ENCODE peak calls at places on chromosomes 4 and X, in seven cellular contexts. One of them, this sample, is unnamed.

GRCh38 chr4:184329235-184330007 is 111.7 kb upstream of the ENPP6 start:
- DNase-seq in choroid plexus epithelial cell: no peak
- DNase-seq in AG09309: no peak
- DNase-seq in mammary epithelial cell: no peak
- DNase-seq in Panc1: no peak
- DNase-seq in bronchial epithelial cell: peak; percentile 54
- DNase-seq in fibroblast of pulmonary artery: peak; percentile 35
- DNase-seq in this sample: no peak

GRCh38 chr4:7018281-7018680 is 24.9 kb upstream of the TADA2B start:
- DNase-seq in mammary epithelial cell: no peak
- DNase-seq in Panc1: no peak
- DNase-seq in fibroblast of pulmonary artery: no peak
- DNase-seq in choroid plexus epithelial cell: no peak
- DNase-seq in bronchial epithelial cell: no peak
- DNase-seq in AG09309: no peak
- DNase-seq in this sample: no peak

GRCh38 chrX:152915541-152916241 is 17.8 kb downstream of the ZNF185 start:
- DNase-seq in choroid plexus epithelial cell: peak; percentile 82
- DNase-seq in Panc1: peak; percentile 39
- DNase-seq in mammary epithelial cell: peak; percentile 20
- DNase-seq in bronchial epithelial cell: peak; percentile 39
- DNase-seq in fibroblast of pulmonary artery: peak; percentile 33
- DNase-seq in AG09309: no peak
- DNase-seq in this sample: no peak

GRCh38 chr4:42568610-42569207 is 88.2 kb downstream of the ATP8A1 start:
- DNase-seq in fibroblast of pulmonary artery: peak; percentile 83
- DNase-seq in choroid plexus epithelial cell: peak; percentile 81
- DNase-seq in AG09309: peak; percentile 10
- DNase-seq in mammary epithelial cell: peak; percentile 34
- DNase-seq in bronchial epithelial cell: peak; percentile 66
- DNase-seq in Panc1: peak; percentile 17
- DNase-seq in this sample: peak; percentile 38

GRCh38 chrX:150365953-150366911 is 3.1 kb downstream of the MAMLD1 start:
- DNase-seq in fibroblast of pulmonary artery: peak; percentile 51
- DNase-seq in bronchial epithelial cell: no peak
- DNase-seq in choroid plexus epithelial cell: peak; percentile 48
- DNase-seq in Panc1: no peak
- DNase-seq in AG09309: no peak
- DNase-seq in mammary epithelial cell: peak; percentile 23
- DNase-seq in this sample: no peak

GRCh38 chrX:17922303-17922702 is 61.2 kb upstream of the RAI2 start:
- DNase-seq in bronchial epithelial cell: no peak
- DNase-seq in choroid plexus epithelial cell: no peak
- DNase-seq in mammary epithelial cell: no peak
- DNase-seq in fibroblast of pulmonary artery: no peak
- DNase-seq in Panc1: no peak
- DNase-seq in AG09309: no peak
- DNase-seq in this sample: no peak

GRCh38 chr4:10117424-10118354 is 1.1 kb upstream of the WDR1 start:
- DNase-seq in mammary epithelial cell: no peak
- DNase-seq in choroid plexus epithelial cell: peak; percentile 63
- DNase-seq in Panc1: no peak
- DNase-seq in fibroblast of pulmonary artery: peak; percentile 50
- DNase-seq in bronchial epithelial cell: no peak
- DNase-seq in AG09309: no peak
- DNase-seq in this sample: no peak

GRCh38 chr4:4995866-4996265 is 23.4 kb downstream of the CYTL1 start:
- DNase-seq in mammary epithelial cell: no peak
- DNase-seq in AG09309: no peak
- DNase-seq in Panc1: no peak
- DNase-seq in bronchial epithelial cell: no peak
- DNase-seq in choroid plexus epithelial cell: no peak
- DNase-seq in fibroblast of pulmonary artery: no peak
- DNase-seq in this sample: no peak

GRCh38 chrX:143988356-143988755 is 104.5 kb downstream of the UBE2NL start:
- DNase-seq in bronchial epithelial cell: no peak
- DNase-seq in choroid plexus epithelial cell: no peak
- DNase-seq in mammary epithelial cell: no peak
- DNase-seq in Panc1: no peak
- DNase-seq in AG09309: no peak
- DNase-seq in fibroblast of pulmonary artery: peak; percentile 0
- DNase-seq in this sample: no peak

GRCh38 chr4:7206856-7207567 is 14.7 kb downstream of the SORCS2 start:
- DNase-seq in fibroblast of pulmonary artery: peak; percentile 85
- DNase-seq in mammary epithelial cell: peak; percentile 78
- DNase-seq in AG09309: peak; percentile 55
- DNase-seq in choroid plexus epithelial cell: peak; percentile 88
- DNase-seq in Panc1: no peak
- DNase-seq in bronchial epithelial cell: peak; percentile 56
- DNase-seq in this sample: peak; percentile 78

GRCh38 chr4:47160095-47160494 is 128.7 kb downstream of the GABRB1 start:
- DNase-seq in choroid plexus epithelial cell: peak; percentile 44
- DNase-seq in AG09309: no peak
- DNase-seq in bronchial epithelial cell: no peak
- DNase-seq in Panc1: no peak
- DNase-seq in fibroblast of pulmonary artery: no peak
- DNase-seq in mammary epithelial cell: no peak
- DNase-seq in this sample: no peak

GRCh38 chr4:29549308-29549707 is 1170.9 kb upstream of the PCDH7 start:
- DNase-seq in bronchial epithelial cell: no peak
- DNase-seq in AG09309: peak; percentile 23
- DNase-seq in choroid plexus epithelial cell: no peak
- DNase-seq in Panc1: no peak
- DNase-seq in fibroblast of pulmonary artery: peak; percentile 31
- DNase-seq in mammary epithelial cell: no peak
- DNase-seq in this sample: no peak

GRCh38 chrX:8868906-8869305 is 67.7 kb upstream of the FAM9A start:
- DNase-seq in bronchial epithelial cell: peak; percentile 67
- DNase-seq in AG09309: no peak
- DNase-seq in fibroblast of pulmonary artery: peak; percentile 50
- DNase-seq in Panc1: no peak
- DNase-seq in choroid plexus epithelial cell: peak; percentile 56
- DNase-seq in mammary epithelial cell: peak; percentile 5
- DNase-seq in this sample: no peak

GRCh38 chr4:68576272-68577100 is at the start of gene UGT2B17:
- DNase-seq in choroid plexus epithelial cell: no peak
- DNase-seq in Panc1: no peak
- DNase-seq in mammary epithelial cell: no peak
- DNase-seq in AG09309: no peak
- DNase-seq in bronchial epithelial cell: no peak
- DNase-seq in fibroblast of pulmonary artery: no peak
- DNase-seq in this sample: no peak

GRCh38 chr4:68575081-68575480 is 1.0 kb downstream of the UGT2B17 start:
- DNase-seq in bronchial epithelial cell: no peak
- DNase-seq in Panc1: no peak
- DNase-seq in mammary epithelial cell: no peak
- DNase-seq in AG09309: no peak
- DNase-seq in fibroblast of pulmonary artery: no peak
- DNase-seq in choroid plexus epithelial cell: no peak
- DNase-seq in this sample: no peak

GRCh38 chr4:68582339-68582717 is 6.2 kb upstream of the UGT2B17 start:
- DNase-seq in AG09309: no peak
- DNase-seq in Panc1: no peak
- DNase-seq in bronchial epithelial cell: no peak
- DNase-seq in fibroblast of pulmonary artery: no peak
- DNase-seq in mammary epithelial cell: no peak
- DNase-seq in choroid plexus epithelial cell: no peak
- DNase-seq in this sample: no peak

GRCh38 chr4:68581382-68582338 is 5.5 kb upstream of the UGT2B17 start:
- DNase-seq in AG09309: no peak
- DNase-seq in choroid plexus epithelial cell: no peak
- DNase-seq in Panc1: no peak
- DNase-seq in fibroblast of pulmonary artery: no peak
- DNase-seq in mammary epithelial cell: peak; percentile 21
- DNase-seq in bronchial epithelial cell: peak; percentile 55
- DNase-seq in this sample: no peak

DNA sequence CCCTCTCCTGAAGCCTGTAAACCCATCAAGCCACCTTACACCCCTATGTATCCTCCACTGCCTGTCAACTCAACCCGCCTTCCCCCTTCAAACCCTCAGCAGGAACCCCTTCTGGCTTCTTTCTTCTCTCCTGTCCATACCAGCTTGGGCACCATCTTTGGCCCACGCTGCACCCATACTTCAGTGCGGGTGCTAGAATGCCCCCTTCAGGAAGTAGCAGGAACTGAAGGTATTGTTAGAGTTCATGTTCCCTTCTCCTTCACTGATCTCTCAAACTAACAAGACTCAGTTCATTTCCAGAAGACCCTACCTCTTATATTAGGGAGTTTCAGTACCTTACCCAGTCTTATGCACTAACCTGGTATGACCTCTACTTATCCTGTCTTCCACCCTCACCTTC is 1.5 kb upstream of the UGT2B17 start:
- DNase-seq in fibroblast of pulmonary artery: no peak
- DNase-seq in AG09309: no peak
- DNase-seq in Panc1: no peak
- DNase-seq in mammary epithelial cell: no peak
- DNase-seq in choroid plexus epithelial cell: no peak
- DNase-seq in bronchial epithelial cell: no peak
- DNase-seq in this sample: no peak
- TF ChIP-seq CTCF in fibroblast of pulmonary artery: no peak
- TF ChIP-seq CTCF in AG09309: no peak
- TF ChIP-seq CTCF in Panc1: no peak
- TF ChIP-seq CTCF in mammary epithelial cell: no peak
- TF ChIP-seq CTCF in choroid plexus epithelial cell: no peak
- TF ChIP-seq CTCF in bronchial epithelial cell: peak; percentile 1
- TF ChIP-seq CTCF in this sample: no peak

GRCh38 chr4:20615492-20616136 is 84.6 kb upstream of the PACRGL start:
- DNase-seq in mammary epithelial cell: peak; percentile 72
- DNase-seq in AG09309: no peak
- DNase-seq in Panc1: no peak
- DNase-seq in choroid plexus epithelial cell: peak; percentile 23
- DNase-seq in fibroblast of pulmonary artery: peak; percentile 29
- DNase-seq in bronchial epithelial cell: peak; percentile 85
- DNase-seq in this sample: no peak
- H3K4me3 ChIP-seq in mammary epithelial cell: no peak overlapping the region
- H3K4me3 ChIP-seq in AG09309: no peak overlapping the region
- H3K4me3 ChIP-seq in Panc1: no peak overlapping the region
- H3K4me3 ChIP-seq in choroid plexus epithelial cell: no peak overlapping the region
- H3K4me3 ChIP-seq in fibroblast of pulmonary artery: no peak overlapping the region
- H3K4me3 ChIP-seq in bronchial epithelial cell: no peak overlapping the region
- H3K4me3 ChIP-seq in this sample: no peak overlapping the region

GRCh38 chr4:185774815-185775684 is 36.9 kb downstream of the SORBS2 start:
- DNase-seq in mammary epithelial cell: no peak
- DNase-seq in bronchial epithelial cell: peak; percentile 67
- DNase-seq in AG09309: peak; percentile 78
- DNase-seq in choroid plexus epithelial cell: peak; percentile 96
- DNase-seq in fibroblast of pulmonary artery: peak; percentile 87
- DNase-seq in Panc1: no peak
- DNase-seq in this sample: peak; percentile 69
- TF ChIP-seq CTCF in mammary epithelial cell: no peak
- TF ChIP-seq CTCF in bronchial epithelial cell: no peak
- TF ChIP-seq CTCF in AG09309: peak; percentile 4
- TF ChIP-seq CTCF in choroid plexus epithelial cell: peak; percentile 35
- TF ChIP-seq CTCF in fibroblast of pulmonary artery: peak; percentile 21
- TF ChIP-seq CTCF in Panc1: no peak
- TF ChIP-seq CTCF in this sample: no peak

DNA sequence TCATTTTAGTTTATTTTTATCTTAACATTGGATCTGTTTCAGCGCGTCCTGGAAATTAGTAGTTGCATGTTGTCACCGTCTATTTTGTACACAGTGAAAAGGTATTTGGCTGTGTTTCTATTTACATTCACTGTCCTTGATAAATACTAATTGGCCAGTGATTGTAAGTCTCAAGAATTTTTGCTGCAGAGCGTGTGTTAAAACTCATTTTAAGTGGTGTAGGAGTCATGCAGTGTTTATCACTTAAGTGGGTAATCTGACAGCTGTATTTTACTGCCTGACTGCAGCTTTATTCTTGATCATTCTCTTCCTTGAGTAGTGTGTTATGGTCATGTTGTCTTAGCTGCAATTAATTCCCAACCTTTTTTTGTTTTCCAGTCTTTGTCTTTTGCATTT is 9.8 kb downstream of the GUCY1A1 start:
- DNase-seq in choroid plexus epithelial cell: no peak
- DNase-seq in mammary epithelial cell: no peak
- DNase-seq in AG09309: no peak
- DNase-seq in Panc1: no peak
- DNase-seq in bronchial epithelial cell: peak; percentile 23
- DNase-seq in fibroblast of pulmonary artery: no peak
- DNase-seq in this sample: no peak
- H3K4me3 ChIP-seq in choroid plexus epithelial cell: no peak overlapping the region
- H3K4me3 ChIP-seq in mammary epithelial cell: no peak overlapping the region
- H3K4me3 ChIP-seq in AG09309: no peak overlapping the region
- H3K4me3 ChIP-seq in Panc1: no peak overlapping the region
- H3K4me3 ChIP-seq in bronchial epithelial cell: no peak overlapping the region
- H3K4me3 ChIP-seq in fibroblast of pulmonary artery: no peak overlapping the region
- H3K4me3 ChIP-seq in this sample: no peak overlapping the region

DNA sequence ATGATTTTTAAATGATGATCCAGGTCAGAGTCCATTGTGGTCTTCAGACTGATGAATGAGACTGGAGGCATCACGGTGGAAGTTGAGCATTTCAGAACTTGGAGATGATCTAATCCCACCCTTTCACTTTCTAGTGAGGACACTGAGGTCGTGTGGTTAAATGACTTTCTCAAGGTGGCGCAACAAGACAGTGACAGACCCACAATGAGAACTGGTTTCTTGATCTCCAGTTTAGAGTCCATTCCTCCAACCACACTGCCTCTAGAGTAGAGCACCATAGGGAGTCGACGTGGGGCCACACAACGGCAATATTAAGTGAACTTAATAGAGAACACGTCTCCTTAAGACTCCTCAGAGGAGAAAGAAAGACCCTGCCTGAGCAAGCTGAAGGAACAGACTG is 381.0 kb downstream of the UNC5C start:
- DNase-seq in choroid plexus epithelial cell: no peak
- DNase-seq in AG09309: no peak
- DNase-seq in bronchial epithelial cell: no peak
- DNase-seq in Panc1: no peak
- DNase-seq in mammary epithelial cell: no peak
- DNase-seq in fibroblast of pulmonary artery: peak; percentile 11
- DNase-seq in this sample: no peak
- TF ChIP-seq CTCF in choroid plexus epithelial cell: no peak
- TF ChIP-seq CTCF in AG09309: no peak
- TF ChIP-seq CTCF in bronchial epithelial cell: no peak
- TF ChIP-seq CTCF in Panc1: peak; percentile 25
- TF ChIP-seq CTCF in mammary epithelial cell: no peak
- TF ChIP-seq CTCF in fibroblast of pulmonary artery: no peak
- TF ChIP-seq CTCF in this sample: no peak

GRCh38 chr4:1002131-1002630 is 9.0 kb upstream of the SLC26A1 start:
- DNase-seq in mammary epithelial cell: peak; percentile 17
- DNase-seq in fibroblast of pulmonary artery: peak; percentile 39
- DNase-seq in AG09309: no peak
- DNase-seq in bronchial epithelial cell: no peak
- DNase-seq in Panc1: no peak
- DNase-seq in choroid plexus epithelial cell: peak; percentile 34
- DNase-seq in this sample: no peak
- H3K4me3 ChIP-seq in mammary epithelial cell: no peak overlapping the region
- H3K4me3 ChIP-seq in fibroblast of pulmonary artery: no peak overlapping the region
- H3K4me3 ChIP-seq in AG09309: no peak overlapping the region
- H3K4me3 ChIP-seq in bronchial epithelial cell: no peak overlapping the region
- H3K4me3 ChIP-seq in Panc1: no peak overlapping the region
- H3K4me3 ChIP-seq in choroid plexus epithelial cell: no peak overlapping the region
- H3K4me3 ChIP-seq in this sample: no peak overlapping the region